ENCODE peak calls at places on chromosomes 11 and 22, in nine cellular contexts. D is activated T-cell treated with anti-CD3 and anti-CD28 coated beads for 1 hour; O is fibroblast of the conjunctiva; M is substantia nigra; V is neural crest cell; P is stimulated activated CD8-positive, alpha-beta memory T cell treated with anti-CD3 and anti-CD28 coated beads, Interleukin-4, amount 100 ng/mL, for 24 hours; T is astrocyte; L is SHP77; N is MV-4-11. H is an unnamed sample.

GRCh38 chr11:66749091-66749490 is 20.1 kb upstream of the SPTBN2 start:
- DNase-seq in O (no peak), T (no peak), P (no peak), D (no peak), M (no peak), N (no peak), V (no peak), L (no peak), H (no peak)

GRCh38 chr11:10155793-10156490 is 138.1 kb downstream of the SBF2 start:
- DNase-seq in N (no peak), O (no peak), D (no peak), T (no peak), V (no peak), L (peak; percentile 36), M (no peak), P (no peak), H (no peak)

GRCh38 chr11:74018331-74019005 is 9.6 kb upstream of the UCP3 start:
- DNase-seq in V (no peak), N (peak; percentile 97), M (peak; percentile 4), O (peak; percentile 89), D (no peak), L (no peak), P (no peak), T (peak; percentile 34), H (no peak)

GRCh38 chr11:95715777-95716241 is 73.8 kb downstream of the FAM76B start:
- DNase-seq in L (no peak), D (no peak), M (no peak), V (no peak), T (peak; percentile 98), O (no peak), P (peak; percentile 21), N (peak; percentile 27), H (no peak)

GRCh38 chr22:50437511-50438304 is 37.1 kb downstream of the SBF1 start:
- DNase-seq in L (no peak), O (no peak), N (no peak), M (no peak), D (no peak), P (no peak), V (no peak), T (no peak), H (no peak)

GRCh38 chr11:17354070-17354924 is 2.7 kb downstream of the NCR3LG1 start:
- DNase-seq in M (no peak), V (peak; percentile 72), O (peak; percentile 63), N (peak; percentile 81), L (peak; percentile 34), T (peak; percentile 39), P (peak; percentile 41), D (peak; percentile 47), H (peak; percentile 55)

GRCh38 chr22:42286205-42286604 is 15.8 kb upstream of the TCF20 start:
- DNase-seq in L (no peak), P (no peak), N (peak; percentile 51), T (no peak), D (no peak), M (no peak), O (no peak), V (no peak), H (no peak)

GRCh38 chr22:28899199-28899853 is 16.0 kb downstream of the ZNRF3 start:
- DNase-seq in V (no peak), N (peak; percentile 43), D (no peak), P (no peak), M (no peak), T (peak; percentile 42), O (no peak), L (no peak), H (no peak)

GRCh38 chr11:115920087-115920461 is 415.9 kb upstream of the CADM1 start:
- DNase-seq in V (no peak), T (peak; percentile 69), P (no peak), O (no peak), L (no peak), M (no peak), D (no peak), N (no peak), H (no peak)

GRCh38 chr11:28383471-28383870 is 275.3 kb downstream of the METTL15 start:
- DNase-seq in D (no peak), L (no peak), T (peak; percentile 69), O (no peak), P (no peak), M (no peak), V (no peak), N (no peak), H (no peak)

GRCh38 chr22:43345761-43346261 is 2.6 kb upstream of the SCUBE1 start:
- DNase-seq in V (no peak), D (no peak), P (no peak), M (no peak), N (peak; percentile 96), L (peak; percentile 42), T (no peak), O (no peak), H (no peak)

GRCh38 chr11:2091786-2092463 is 47.3 kb downstream of the IGF2 start:
- DNase-seq in V (no peak), O (no peak), D (no peak), T (no peak), P (no peak), N (no peak), M (no peak), L (no peak), H (no peak)

GRCh38 chr11:61555978-61556377 is 24.9 kb downstream of the SYT7 start:
- DNase-seq in T (no peak), V (no peak), L (no peak), D (no peak), O (no peak), N (no peak), M (no peak), P (no peak), H (no peak)

GRCh38 chr11:854601-855342 is 12.1 kb downstream of the TSPAN4 start:
- DNase-seq in T (no peak), L (no peak), N (no peak), D (no peak), V (no peak), M (no peak), O (no peak), P (no peak), H (no peak)

GRCh38 chr11:125924384-125925007 is 20.2 kb downstream of the DDX25 start:
- DNase-seq in V (no peak), D (no peak), N (no peak), T (no peak), M (no peak), L (no peak), P (no peak), O (no peak), H (no peak)

GRCh38 chr22:45548991-45549736 is 46.5 kb downstream of the FBLN1 start:
- DNase-seq in V (no peak), M (no peak), D (no peak), L (no peak), P (no peak), N (no peak), O (peak; percentile 86), T (peak; percentile 90), H (no peak)

GRCh38 chr11:62140302-62141110 is 16.7 kb downstream of the INCENP start:
- DNase-seq in T (no peak), O (no peak), V (no peak), D (no peak), N (no peak), P (no peak), L (no peak), M (no peak), H (no peak)

GRCh38 chr11:18790820-18791174 is 801 bp downstream of the PTPN5 start:
- DNase-seq in D (no peak), V (peak; percentile 4), T (no peak), L (no peak), M (no peak), P (no peak), N (no peak), O (no peak), H (no peak)

GRCh38 chr22:43840851-43841250 is 21.5 kb downstream of the SULT4A1 start:
- DNase-seq in P (no peak), D (no peak), L (no peak), T (no peak), V (no peak), N (no peak), M (no peak), O (no peak), H (no peak)

GRCh38 chr22:23138584-23139469 is 3.0 kb downstream of the RSPH14 start:
- DNase-seq in P (no peak), O (no peak), L (no peak), V (no peak), T (no peak), M (no peak), N (no peak), D (no peak), H (no peak)

H was measured in CMK.